ENCODE peak calls at places on chromosome 22, in eight cellular contexts. V is fibroblast of pulmonary artery, T is astrocyte of the cerebellum, Q is kidney epithelial cell, G is left lung, W is dorsolateral prefrontal cortex, C is SK-N-SH, F is GM23338. K is an unnamed sample.

GRCh38 chr22:37218771-37219411 is 6.6 kb upstream of the SSTR3 start:
- DNase-seq in V (no peak), C (no peak), Q (no peak), W (no peak), T (no peak), G (peak; percentile 21), F (no peak), K (no peak)

GRCh38 chr22:40764743-40765441 is 54.3 kb downstream of the SLC25A17 start:
- DNase-seq in T (no peak), F (no peak), G (no peak), W (no peak), V (peak; percentile 4), Q (no peak), C (no peak), K (no peak)

GRCh38 chr22:41203118-41203517 is 2.0 kb upstream of the L3MBTL2 start:
- DNase-seq in G (no peak), F (no peak), W (no peak), C (no peak), Q (no peak), T (no peak), V (no peak), K (no peak)

GRCh38 chr22:20407829-20408228 is 13.9 kb downstream of the ZNF74 start:
- DNase-seq in Q (no peak), F (no peak), C (no peak), V (no peak), G (no peak), T (no peak), W (no peak), K (no peak)

GRCh38 chr22:36658900-36659299 is 44.7 kb downstream of the CACNG2 start:
- DNase-seq in W (no peak), F (no peak), T (peak; percentile 24), C (no peak), G (no peak), Q (no peak), V (no peak), K (no peak)

GRCh38 chr22:37998543-37998942 is 14.2 kb upstream of the SOX10 start:
- DNase-seq in C (no peak), G (no peak), V (no peak), W (no peak), F (no peak), T (no peak), Q (no peak), K (no peak)

GRCh38 chr22:25972397-25972796 is 196.9 kb upstream of the SEZ6L start:
- DNase-seq in V (no peak), G (no peak), F (peak; percentile 15), C (no peak), Q (no peak), T (no peak), W (no peak), K (no peak)

GRCh38 chr22:41907436-41908401 is 7.2 kb downstream of the SHISA8 start:
- DNase-seq in Q (no peak), W (no peak), V (no peak), C (no peak), F (peak; percentile 7), T (no peak), G (peak; percentile 29), K (no peak)

GRCh38 chr22:30223303-30223702 is 23.3 kb downstream of the LIF start:
- DNase-seq in C (no peak), W (no peak), Q (no peak), T (no peak), G (no peak), F (no peak), V (no peak), K (no peak)

GRCh38 chr22:30222321-30222720 is 24.2 kb downstream of the LIF start:
- DNase-seq in V (no peak), W (no peak), T (no peak), G (no peak), F (no peak), Q (no peak), C (no peak), K (no peak)

GRCh38 chr22:30226192-30226832 is 20.2 kb downstream of the LIF start:
- DNase-seq in V (no peak), Q (no peak), C (no peak), G (no peak), W (no peak), T (no peak), F (no peak), K (no peak)

GRCh38 chr22:30225220-30225922 is 21.2 kb downstream of the LIF start:
- DNase-seq in T (no peak), G (no peak), Q (no peak), V (no peak), F (no peak), C (no peak), W (no peak), K (no peak)

DNA sequence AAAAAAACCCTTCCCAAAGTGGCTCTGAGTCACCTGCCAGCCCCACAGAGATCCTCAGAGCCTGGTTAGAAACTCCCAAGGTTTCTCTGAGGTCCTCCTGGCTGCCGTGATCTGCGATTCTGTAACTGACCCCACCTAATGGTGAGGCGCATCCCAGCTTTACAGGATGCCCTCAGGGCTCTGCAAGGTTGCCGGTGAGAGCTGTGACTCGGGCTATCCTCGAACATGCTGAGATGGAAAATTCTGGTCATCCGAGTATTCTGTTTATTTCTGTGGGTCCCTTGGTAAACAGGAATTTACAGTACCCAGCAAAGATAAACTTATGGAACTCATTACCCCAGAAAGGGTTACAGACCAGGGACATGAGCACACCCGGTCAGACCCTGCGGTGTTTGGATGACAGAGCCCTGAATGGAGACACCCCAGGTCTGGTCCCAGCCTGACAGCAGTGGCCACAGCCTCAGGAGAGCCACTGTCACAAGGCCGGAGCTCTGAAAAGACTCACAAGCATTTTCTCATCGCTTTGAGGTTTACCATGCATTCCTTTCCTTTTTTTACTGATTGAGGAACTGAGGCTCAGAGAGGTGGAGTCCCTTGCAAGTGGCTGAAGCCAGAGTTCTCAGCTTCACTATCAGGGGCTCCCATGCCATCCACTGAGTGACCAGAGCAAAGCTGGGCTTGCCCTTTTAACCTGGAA is 22.2 kb downstream of the LIF start:
- DNase-seq in V (no peak), F (no peak), Q (no peak), T (no peak), C (no peak), G (no peak), W (no peak), K (no peak)
- TF ChIP-seq CTCF in V (no peak), F (peak; percentile 26), Q (peak; percentile 9), T (no peak), C (no peak), G (no peak), W (no peak), K (no peak)

GRCh38 chr22:49973018-49973965 is 12.7 kb downstream of the PIM3 start:
- DNase-seq in T (no peak), V (peak; percentile 36), G (no peak), F (no peak), Q (no peak), C (no peak), W (no peak), K (no peak)

GRCh38 chr22:49970528-49971231 is 10.1 kb downstream of the PIM3 start:
- DNase-seq in Q (peak; percentile 86), C (peak; percentile 79), F (peak; percentile 87), T (no peak), W (peak; percentile 82), V (peak; percentile 95), G (peak; percentile 99), K (peak; percentile 77)

GRCh38 chr22:49971232-49972162 is 10.9 kb downstream of the PIM3 start:
- DNase-seq in W (peak; percentile 31), T (no peak), F (peak; percentile 61), Q (no peak), V (peak; percentile 64), C (peak; percentile 71), G (peak; percentile 98), K (no peak)

GRCh38 chr22:49969751-49970527 is 9.4 kb downstream of the PIM3 start:
- DNase-seq in G (peak; percentile 78), V (no peak), W (peak; percentile 20), Q (no peak), C (peak; percentile 21), F (no peak), T (no peak), K (no peak)

GRCh38 chr22:49972163-49973017 is 11.8 kb downstream of the PIM3 start:
- DNase-seq in F (no peak), V (no peak), C (peak; percentile 48), G (peak; percentile 81), T (no peak), W (peak; percentile 22), Q (no peak), K (no peak)
- H3K4me3 ChIP-seq in F (no peak overlapping the region), V (no peak overlapping the region), C (no peak overlapping the region), G (no peak overlapping the region), T (no peak overlapping the region), W (peak overlapping the region; percentile 68), Q (no peak overlapping the region), K (no peak overlapping the region)

DNA sequence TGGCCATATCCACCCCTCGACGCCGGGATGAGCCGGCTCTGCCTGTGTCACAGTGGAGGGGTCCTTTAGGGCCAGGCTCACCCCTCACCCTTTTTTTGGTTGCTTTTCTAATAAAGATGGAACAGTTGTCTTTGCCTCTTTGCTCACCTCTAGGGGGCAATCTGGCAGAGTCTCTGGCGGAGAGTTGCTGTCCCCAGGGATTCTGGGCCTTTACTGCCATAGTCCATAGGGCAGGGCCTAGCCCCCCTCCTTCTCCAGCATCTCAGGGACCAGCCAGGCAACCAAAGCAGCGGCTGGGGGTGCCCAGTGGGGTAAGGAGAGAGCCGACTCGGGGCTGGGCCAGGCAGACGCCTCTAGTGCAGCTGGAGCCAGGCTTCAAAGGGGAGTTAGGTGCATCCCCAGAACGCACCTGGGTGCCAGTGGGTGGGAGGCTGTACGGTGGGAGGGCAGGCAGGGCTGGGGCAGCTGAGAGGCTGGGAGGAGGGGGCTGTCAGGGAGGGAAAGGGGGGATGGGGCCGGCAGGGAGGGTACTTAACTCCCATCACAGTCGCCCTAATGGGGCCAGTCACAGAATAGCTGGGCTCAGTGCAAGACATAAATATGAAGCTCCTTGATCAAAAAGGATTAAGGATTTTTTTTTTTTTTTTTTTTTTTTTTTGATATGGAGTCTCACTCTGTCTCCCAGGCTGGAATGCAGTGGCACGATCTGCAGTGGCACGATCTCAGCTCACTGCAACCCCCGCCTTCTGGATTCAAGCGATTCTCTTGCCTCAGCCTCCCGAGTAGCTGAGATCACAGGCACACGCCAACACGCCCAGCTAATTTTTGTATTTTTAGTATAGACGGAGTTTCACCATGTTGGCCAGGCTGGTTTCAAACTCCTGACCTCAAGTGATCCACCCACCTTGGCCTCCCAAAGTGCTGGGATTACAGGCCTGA is 2.5 kb upstream of the SUSD2 start:
- DNase-seq in G (peak; percentile 60), F (peak; percentile 76), C (peak; percentile 57), Q (no peak), W (no peak), V (peak; percentile 24), T (no peak), K (no peak)
- TF ChIP-seq CTCF in G (no peak), F (peak; percentile 64), C (peak; percentile 52), Q (peak; percentile 33), W (no peak), V (peak; percentile 45), T (peak; percentile 55), K (peak; percentile 46)

DNA sequence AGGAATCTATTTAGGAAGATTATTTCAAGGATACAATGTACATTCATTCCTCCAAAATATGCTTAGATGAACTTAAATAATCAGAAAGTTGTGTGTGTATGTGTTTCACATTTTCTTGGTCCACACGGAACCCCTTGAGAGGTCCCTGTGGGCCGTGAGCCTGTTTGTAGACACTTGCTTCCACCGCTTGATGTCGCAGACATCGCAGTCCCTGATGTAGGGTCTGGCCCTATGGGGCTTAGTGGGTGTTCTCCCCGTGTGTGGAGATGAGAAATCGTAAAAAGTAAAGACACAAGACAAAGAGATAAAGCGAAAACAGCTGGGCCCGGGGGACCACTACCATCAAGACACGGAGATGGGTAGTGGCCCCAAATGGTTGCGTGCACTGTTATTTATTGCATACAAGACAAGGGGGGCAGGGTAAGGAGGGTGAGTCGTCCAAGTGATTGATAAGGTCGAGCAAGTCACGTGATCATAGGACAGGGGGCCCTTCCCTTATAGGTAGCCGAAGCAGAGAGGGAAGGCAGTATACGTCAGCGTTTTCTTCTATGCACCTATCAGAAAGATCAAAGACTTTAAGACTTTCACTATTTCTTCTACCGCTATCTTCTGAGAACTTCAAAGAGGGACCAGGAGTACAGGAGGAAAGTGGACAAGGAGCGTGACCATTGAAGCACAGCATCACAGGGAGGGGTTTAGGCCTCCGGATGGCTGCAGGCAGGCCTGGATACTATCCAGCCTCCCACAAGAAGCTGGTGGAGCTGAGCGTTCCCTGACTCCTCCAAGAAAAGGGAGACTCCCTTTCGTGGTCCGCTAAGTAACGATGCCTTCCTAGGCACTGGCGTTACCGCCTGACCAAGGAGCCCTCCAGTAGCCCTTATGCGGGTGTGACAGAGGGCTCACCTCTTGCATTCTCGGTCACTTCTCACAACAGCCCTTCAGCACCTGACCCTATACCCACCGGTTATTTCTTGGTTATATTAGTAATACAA is 1.2 kb upstream of the APOBEC3C start:
- DNase-seq in Q (peak; percentile 5), W (no peak), C (no peak), V (peak; percentile 16), G (no peak), T (no peak), F (no peak), K (no peak)
- H3K4me3 ChIP-seq in Q (no peak overlapping the region), W (no peak overlapping the region), C (no peak overlapping the region), V (no peak overlapping the region), G (no peak overlapping the region), T (no peak overlapping the region), F (no peak overlapping the region), K (no peak overlapping the region)

K was measured in AG09309.